ENCODE peak calls at places on chromosomes 3 and 15, in nine cellular contexts. V, A, E, T, H, G, K, N and M are unnamed samples.

GRCh38 chr15:48300038-48300437 is 31.2 kb upstream of the DUT start:
- DNase-seq in H (no peak), V (no peak), E (no peak), K (no peak), A (no peak), T (no peak), G (no peak), N (no peak), M (no peak)

GRCh38 chr3:100063929-100064461 is 50.3 kb downstream of the FILIP1L start:
- DNase-seq in T (no peak), E (no peak), H (no peak), V (no peak), A (no peak), K (no peak), N (peak), G (no peak), M (no peak)

GRCh38 chr3:190225186-190225692 is 97.0 kb downstream of the CLDN1 start:
- DNase-seq in G (no peak), H (no peak), T (peak), A (peak), V (no peak), E (peak), K (peak), N (peak), M (no peak)

GRCh38 chr3:151976211-151977050 is 103.0 kb downstream of the SUCNR1 start:
- DNase-seq in H (no peak), G (no peak), K (peak), T (no peak), E (peak), V (no peak), N (peak), A (peak), M (no peak)

GRCh38 chr3:149813367-149814281 is 609 bp downstream of the RNF13 start:
- DNase-seq in N (peak), H (no peak), E (peak), G (no peak), V (no peak), K (peak), T (peak), A (peak), M (no peak)

GRCh38 chr3:45644467-45645201 is 44.6 kb upstream of the SACM1L start:
- DNase-seq in V (no peak), K (peak), A (peak), T (no peak), G (no peak), E (peak), H (no peak), N (peak), M (no peak)

GRCh38 chr15:32717290-32718081 is at the start of gene GREM1:
- DNase-seq in V (peak), E (peak), A (peak), G (no peak), H (no peak), N (peak), T (no peak), K (peak), M (peak)

GRCh38 chr3:30292192-30292893 is 314.1 kb upstream of the TGFBR2 start:
- DNase-seq in H (no peak), E (peak), G (no peak), A (peak), N (peak), V (no peak), T (no peak), K (peak), M (no peak)

GRCh38 chr15:73457334-73457733 is 14.4 kb downstream of the REC114 start:
- DNase-seq in E (no peak), G (no peak), T (no peak), N (no peak), V (no peak), A (no peak), K (no peak), H (no peak), M (no peak)

GRCh38 chr15:36694574-36694973 is 115.1 kb downstream of the CDIN1 start:
- DNase-seq in A (no peak), G (no peak), T (no peak), K (no peak), V (no peak), N (no peak), H (no peak), E (no peak), M (no peak)

GRCh38 chr3:45205126-45205525 is 21.0 kb downstream of the TMEM158 start:
- DNase-seq in H (no peak), G (no peak), V (no peak), E (peak), K (peak), A (no peak), T (peak), N (peak), M (no peak)

GRCh38 chr15:99476413-99477222 is 89.2 kb upstream of the MEF2A start:
- DNase-seq in A (peak), T (peak), H (peak), K (peak), G (peak), V (peak), N (peak), E (peak), M (no peak)

GRCh38 chr15:33068531-33068990 is 126.0 kb downstream of the FMN1 start:
- DNase-seq in A (peak), K (no peak), E (peak), H (no peak), T (no peak), V (peak), N (peak), G (no peak), M (no peak)

GRCh38 chr15:76576526-76577279 is 240.1 kb downstream of the ISL2 start:
- DNase-seq in T (no peak), K (peak), H (peak), V (peak), E (peak), G (no peak), A (peak), N (peak), M (no peak)

GRCh38 chr15:63945005-63945788 is 101.1 kb downstream of the DAPK2 start:
- DNase-seq in H (peak), V (peak), G (peak), K (peak), E (peak), N (peak), T (peak), A (peak), M (peak)

GRCh38 chr3:141313091-141313683 is 55.1 kb upstream of the ZBTB38 start:
- DNase-seq in H (peak), G (no peak), K (no peak), A (no peak), N (no peak), E (no peak), V (no peak), T (no peak), M (no peak)

GRCh38 chr15:57735406-57735805 is 28.9 kb downstream of the POLR2M start:
- DNase-seq in E (no peak), K (no peak), V (no peak), H (no peak), T (no peak), N (no peak), A (no peak), G (no peak), M (no peak)

GRCh38 chr15:68229386-68230156 is at the start of gene CLN6:
- DNase-seq in G (peak), T (peak), K (peak), E (peak), N (peak), A (peak), V (peak), H (peak), M (peak)

GRCh38 chr15:41993447-41994170 is 21.3 kb upstream of the EHD4 start:
- DNase-seq in G (no peak), N (no peak), H (no peak), E (no peak), K (no peak), V (no peak), A (no peak), T (no peak), M (no peak)

GRCh38 chr15:45454825-45455224 is 67.7 kb downstream of the SLC30A4 start:
- DNase-seq in N (peak), H (no peak), K (peak), T (peak), A (peak), E (peak), G (no peak), V (peak), M (peak)

GRCh38 chr3:79767953-79768282 is at the start of gene ROBO1:
- DNase-seq in H (no peak), N (no peak), V (no peak), T (no peak), K (no peak), G (no peak), A (peak), E (peak), M (no peak)

GRCh38 chr15:40051616-40052415 is 12.8 kb upstream of the SRP14 start:
- DNase-seq in H (peak), T (no peak), G (no peak), N (no peak), V (no peak), A (no peak), E (no peak), K (no peak), M (peak)

GRCh38 chr15:40052604-40053003 is 13.6 kb upstream of the SRP14 start:
- DNase-seq in K (no peak), A (no peak), V (no peak), H (peak), N (no peak), G (no peak), T (no peak), E (no peak), M (no peak)

GRCh38 chr15:40054746-40055575 is 16.0 kb upstream of the SRP14 start:
- DNase-seq in A (peak), N (no peak), E (peak), V (no peak), K (peak), H (peak), T (peak), G (peak), M (peak)

GRCh38 chr15:40054056-40054745 is 15.2 kb upstream of the SRP14 start:
- DNase-seq in V (no peak), T (peak), A (peak), E (peak), N (no peak), G (no peak), K (no peak), H (peak), M (no peak)

GRCh38 chr15:40053234-40054055 is 14.5 kb upstream of the SRP14 start:
- DNase-seq in A (no peak), N (no peak), E (no peak), T (no peak), G (no peak), V (no peak), K (no peak), H (peak), M (no peak)
- TF ChIP-seq CTCF in A (peak), N (no peak), E (peak), T (no peak), G (no peak), V (no peak), K (no peak), H (no peak), M (peak)

DNA sequence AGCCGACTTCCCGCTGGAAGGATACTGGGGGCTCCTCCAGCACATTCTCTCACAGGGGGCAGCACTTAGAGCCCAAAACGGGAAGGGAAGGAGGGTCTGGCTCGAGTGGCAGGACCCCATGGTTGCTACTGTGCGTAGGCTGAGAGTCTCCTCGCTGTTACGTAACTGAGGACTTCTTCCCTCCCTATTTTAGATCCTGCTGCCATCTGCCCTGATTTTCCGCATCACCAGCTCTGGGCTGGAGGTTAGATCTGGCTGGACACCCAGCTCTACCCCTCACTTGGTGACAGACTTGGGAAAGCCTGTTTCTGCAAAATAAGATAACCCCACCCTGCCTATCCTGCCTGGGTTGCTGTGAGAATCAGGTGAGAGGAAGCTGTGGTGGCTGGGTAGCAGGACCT is 47.7 kb downstream of the BDH1 start:
- DNase-seq in K (no peak), G (peak), T (no peak), E (no peak), A (no peak), H (no peak), N (no peak), V (no peak), M (no peak)
- TF ChIP-seq CTCF in K (no peak), G (no peak), T (no peak), E (no peak), A (no peak), H (no peak), N (no peak), V (no peak), M (no peak)

GRCh38 chr15:72338617-72339321 is 18.8 kb upstream of the CELF6 start:
- DNase-seq in A (peak), E (peak), T (peak), N (peak), V (no peak), H (peak), K (peak), G (no peak), M (no peak)

GRCh38 chr15:72342385-72342784 is 22.4 kb upstream of the CELF6 start:
- DNase-seq in V (no peak), E (peak), G (no peak), T (peak), A (no peak), K (no peak), N (peak), H (no peak), M (peak)

GRCh38 chr15:72340366-72340765 is 20.4 kb upstream of the CELF6 start:
- DNase-seq in A (no peak), G (no peak), T (no peak), E (peak), N (peak), K (peak), V (no peak), H (no peak), M (peak)

GRCh38 chr15:72339777-72340177 is 19.8 kb upstream of the CELF6 start:
- DNase-seq in E (peak), K (peak), N (peak), A (peak), G (no peak), H (no peak), V (no peak), T (peak), M (no peak)

DNA sequence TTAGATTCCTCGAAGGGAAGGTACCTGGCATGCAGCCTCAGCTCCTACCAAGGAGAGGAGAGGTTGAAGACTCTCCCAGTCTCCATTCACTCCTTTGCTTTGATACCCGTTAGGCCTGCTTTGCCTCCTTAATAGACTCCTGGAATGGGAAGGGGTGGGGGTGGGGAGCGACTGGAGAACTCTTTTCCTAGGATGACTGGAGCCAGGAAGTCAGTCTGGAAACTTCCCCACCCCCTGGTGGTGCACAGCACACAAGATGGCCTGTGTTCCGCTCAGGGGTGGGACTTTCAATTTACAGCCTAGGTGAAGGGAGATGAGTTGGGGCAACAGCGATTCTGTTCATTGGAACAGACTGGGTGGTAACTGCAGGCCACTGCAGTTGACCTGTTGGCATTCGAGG is 21.4 kb upstream of the CELF6 start:
- DNase-seq in E (peak), G (no peak), A (no peak), V (no peak), H (no peak), T (no peak), N (peak), K (no peak), M (peak)
- TF ChIP-seq CTCF in E (no peak), G (no peak), A (peak), V (no peak), H (no peak), T (no peak), N (no peak), K (no peak), M (peak)

DNA sequence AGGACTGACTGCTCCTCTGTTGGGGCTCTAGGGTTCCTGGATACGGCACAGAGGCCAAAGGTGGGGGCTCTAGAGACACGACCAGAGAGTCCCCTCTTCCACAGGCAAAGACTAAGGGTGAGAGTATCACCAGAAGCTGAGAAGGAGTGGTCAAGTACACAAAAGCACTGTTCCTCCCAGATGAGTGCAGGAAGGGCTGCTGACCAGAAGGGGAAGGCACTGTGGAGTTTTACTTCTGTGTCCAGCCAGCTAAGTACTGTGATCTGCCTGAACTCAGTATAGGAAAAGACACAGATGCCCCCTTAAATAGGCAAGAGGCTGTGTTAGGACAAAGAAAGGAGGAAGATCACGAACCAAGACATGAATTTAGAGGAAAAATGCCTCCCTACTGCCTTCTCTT is 11.7 kb downstream of the MRPS11 start:
- DNase-seq in H (no peak), T (no peak), K (no peak), E (no peak), V (no peak), N (no peak), A (no peak), G (no peak), M (no peak)
- TF ChIP-seq CTCF in H (no peak), T (no peak), K (no peak), E (no peak), V (no peak), N (no peak), A (no peak), G (no peak), M (no peak)

GRCh38 chr3:4660936-4661335 is 167.8 kb downstream of the ITPR1 start:
- DNase-seq in E (no peak), G (no peak), A (no peak), N (no peak), K (no peak), H (no peak), V (no peak), T (no peak), M (no peak)

GRCh38 chr3:4665197-4665596 is 172.0 kb downstream of the ITPR1 start:
- DNase-seq in N (no peak), H (no peak), E (no peak), A (peak), G (no peak), K (no peak), T (no peak), V (no peak), M (no peak)

GRCh38 chr3:4670352-4670751 is 177.2 kb downstream of the ITPR1 start:
- DNase-seq in A (no peak), N (no peak), T (peak), E (no peak), K (no peak), V (no peak), G (no peak), H (no peak), M (no peak)

GRCh38 chr3:4666078-4666477 is 172.9 kb downstream of the ITPR1 start:
- DNase-seq in N (no peak), A (no peak), H (no peak), T (no peak), G (no peak), K (no peak), V (no peak), E (no peak), M (no peak)

DNA sequence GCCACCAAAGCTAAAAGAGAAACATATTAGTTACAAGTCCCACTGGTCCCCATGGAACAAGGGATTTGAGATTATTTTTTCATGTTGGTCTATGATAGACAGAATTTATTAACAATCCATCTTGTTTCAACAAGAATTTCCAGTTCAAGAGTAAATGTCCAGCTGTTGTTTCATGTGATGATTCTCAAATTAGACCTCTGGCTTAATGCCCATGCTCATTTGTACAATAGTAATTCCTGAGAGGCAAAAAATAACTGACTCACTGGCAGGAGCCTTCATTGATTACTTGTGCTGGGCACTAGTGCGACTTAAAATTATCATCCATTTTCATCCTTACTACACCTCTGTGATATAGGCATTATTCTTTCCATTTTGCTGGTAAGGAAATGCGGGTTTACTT is 171.3 kb downstream of the ITPR1 start:
- DNase-seq in H (no peak), T (no peak), K (no peak), A (no peak), G (no peak), E (no peak), V (no peak), N (no peak), M (no peak)
- TF ChIP-seq CTCF in H (no peak), T (no peak), K (no peak), A (no peak), G (no peak), E (no peak), V (no peak), N (no peak), M (no peak)

GRCh38 chr15:59052915-59053407 is 52.0 kb upstream of the CCNB2 start:
- DNase-seq in V (no peak), T (no peak), G (no peak), N (no peak), H (no peak), A (no peak), E (no peak), K (peak), M (no peak)

GRCh38 chr15:59051867-59052861 is 52.8 kb upstream of the CCNB2 start:
- DNase-seq in H (no peak), V (no peak), G (no peak), N (no peak), T (no peak), K (no peak), E (no peak), A (no peak), M (no peak)

GRCh38 chr15:59053482-59053881 is 51.5 kb upstream of the CCNB2 start:
- DNase-seq in A (no peak), V (no peak), E (no peak), K (no peak), T (no peak), H (no peak), G (no peak), N (no peak), M (no peak)

GRCh38 chr15:59048897-59049296 is 56.0 kb upstream of the CCNB2 start:
- DNase-seq in T (no peak), A (no peak), V (no peak), G (no peak), H (no peak), K (no peak), E (no peak), N (no peak), M (no peak)
- TF ChIP-seq CTCF in T (no peak), A (no peak), V (no peak), G (no peak), H (no peak), K (no peak), E (no peak), N (no peak), M (no peak)